ENCODE peak calls at places on chromosome 21, in five cellular contexts. One of them, this sample, is unnamed.

GRCh38 chr21:37845535-37845934 is 70.7 kb downstream of the KCNJ6 start:
- DNase-seq in COLO829: no peak
- DNase-seq in caudate nucleus: no peak
- DNase-seq in CD8-positive, alpha-beta memory T cell: no peak
- DNase-seq in COR-L47: peak
- DNase-seq in this sample: no peak

GRCh38 chr21:39645331-39645730 is 32.6 kb downstream of the B3GALT5 start:
- DNase-seq in caudate nucleus: no peak
- DNase-seq in COLO829: no peak
- DNase-seq in COR-L47: no peak
- DNase-seq in CD8-positive, alpha-beta memory T cell: no peak
- DNase-seq in this sample: no peak

GRCh38 chr21:45111703-45112102 is 37.3 kb downstream of the ADARB1 start:
- DNase-seq in CD8-positive, alpha-beta memory T cell: no peak
- DNase-seq in COR-L47: no peak
- DNase-seq in caudate nucleus: no peak
- DNase-seq in COLO829: no peak
- DNase-seq in this sample: no peak

GRCh38 chr21:34743831-34744230 is 75.0 kb downstream of the CLIC6 start:
- DNase-seq in CD8-positive, alpha-beta memory T cell: no peak
- DNase-seq in COR-L47: no peak
- DNase-seq in COLO829: no peak
- DNase-seq in caudate nucleus: no peak
- DNase-seq in this sample: no peak

GRCh38 chr21:38478782-38479181 is 19.5 kb downstream of the ERG start:
- DNase-seq in CD8-positive, alpha-beta memory T cell: no peak
- DNase-seq in COLO829: no peak
- DNase-seq in caudate nucleus: no peak
- DNase-seq in COR-L47: no peak
- DNase-seq in this sample: no peak

GRCh38 chr21:38315155-38315554 is 58.4 kb downstream of the KCNJ15 start:
- DNase-seq in COLO829: no peak
- DNase-seq in CD8-positive, alpha-beta memory T cell: no peak
- DNase-seq in COR-L47: no peak
- DNase-seq in caudate nucleus: no peak
- DNase-seq in this sample: no peak

GRCh38 chr21:39022901-39023693 is 160.2 kb downstream of the PSMG1 start:
- DNase-seq in CD8-positive, alpha-beta memory T cell: no peak
- DNase-seq in caudate nucleus: no peak
- DNase-seq in COLO829: no peak
- DNase-seq in COR-L47: peak
- DNase-seq in this sample: no peak

GRCh38 chr21:36479415-36480402 is at the start of gene CLDN14:
- DNase-seq in COLO829: no peak
- DNase-seq in caudate nucleus: no peak
- DNase-seq in CD8-positive, alpha-beta memory T cell: no peak
- DNase-seq in COR-L47: no peak
- DNase-seq in this sample: no peak

GRCh38 chr21:45935628-45936027 is 45.9 kb upstream of the COL6A1 start:
- DNase-seq in caudate nucleus: no peak
- DNase-seq in CD8-positive, alpha-beta memory T cell: no peak
- DNase-seq in COR-L47: no peak
- DNase-seq in COLO829: no peak
- DNase-seq in this sample: no peak

GRCh38 chr21:45532826-45533730 is 9.2 kb downstream of the SLC19A1 start:
- DNase-seq in CD8-positive, alpha-beta memory T cell: no peak
- DNase-seq in caudate nucleus: no peak
- DNase-seq in COLO829: no peak
- DNase-seq in COR-L47: no peak
- DNase-seq in this sample: no peak

GRCh38 chr21:41374867-41375533 is 13.2 kb downstream of the MX2 start:
- DNase-seq in COR-L47: no peak
- DNase-seq in CD8-positive, alpha-beta memory T cell: no peak
- DNase-seq in COLO829: no peak
- DNase-seq in caudate nucleus: no peak
- DNase-seq in this sample: no peak

GRCh38 chr21:46065215-46065992 is 32.5 kb upstream of the COL6A2 start:
- DNase-seq in CD8-positive, alpha-beta memory T cell: no peak
- DNase-seq in COR-L47: no peak
- DNase-seq in caudate nucleus: no peak
- DNase-seq in COLO829: no peak
- DNase-seq in this sample: no peak

GRCh38 chr21:38766987-38767722 is 38.6 kb upstream of the ETS2 start:
- DNase-seq in COR-L47: peak
- DNase-seq in caudate nucleus: no peak
- DNase-seq in CD8-positive, alpha-beta memory T cell: peak
- DNase-seq in COLO829: no peak
- DNase-seq in this sample: peak

GRCh38 chr21:44058981-44059380 is 46.9 kb downstream of the TRAPPC10 start:
- DNase-seq in COR-L47: no peak
- DNase-seq in caudate nucleus: no peak
- DNase-seq in COLO829: no peak
- DNase-seq in CD8-positive, alpha-beta memory T cell: no peak
- DNase-seq in this sample: no peak

GRCh38 chr21:33434770-33435360 is 31.7 kb downstream of the IFNGR2 start:
- DNase-seq in CD8-positive, alpha-beta memory T cell: no peak
- DNase-seq in COLO829: peak
- DNase-seq in caudate nucleus: no peak
- DNase-seq in COR-L47: no peak
- DNase-seq in this sample: no peak

GRCh38 chr21:42583992-42584641 is 69.3 kb upstream of the PDE9A start:
- DNase-seq in COLO829: no peak
- DNase-seq in COR-L47: no peak
- DNase-seq in CD8-positive, alpha-beta memory T cell: no peak
- DNase-seq in caudate nucleus: no peak
- DNase-seq in this sample: no peak

GRCh38 chr21:31730687-31731111 is 1.2 kb downstream of the SCAF4 start:
- DNase-seq in COLO829: peak
- DNase-seq in COR-L47: peak
- DNase-seq in caudate nucleus: no peak
- DNase-seq in CD8-positive, alpha-beta memory T cell: no peak
- DNase-seq in this sample: no peak

GRCh38 chr21:29145354-29145782 is 14.9 kb downstream of the MAP3K7CL start:
- DNase-seq in COLO829: peak
- DNase-seq in COR-L47: no peak
- DNase-seq in CD8-positive, alpha-beta memory T cell: no peak
- DNase-seq in caudate nucleus: no peak
- DNase-seq in this sample: no peak

GRCh38 chr21:39036581-39036980 is 146.7 kb downstream of the PSMG1 start:
- DNase-seq in CD8-positive, alpha-beta memory T cell: no peak
- DNase-seq in caudate nucleus: no peak
- DNase-seq in COLO829: no peak
- DNase-seq in COR-L47: no peak
- DNase-seq in this sample: no peak

GRCh38 chr21:36966066-36966845 is at the start of gene HLCS:
- DNase-seq in COLO829: peak
- DNase-seq in caudate nucleus: no peak
- DNase-seq in CD8-positive, alpha-beta memory T cell: peak
- DNase-seq in COR-L47: peak
- DNase-seq in this sample: peak

GRCh38 chr21:17911628-17912027 is 92.5 kb upstream of the C21orf91 start:
- DNase-seq in COR-L47: no peak
- DNase-seq in caudate nucleus: no peak
- DNase-seq in COLO829: no peak
- DNase-seq in CD8-positive, alpha-beta memory T cell: no peak
- DNase-seq in this sample: no peak

GRCh38 chr21:33026878-33027400 is 1.2 kb downstream of the OLIG2 start:
- DNase-seq in COR-L47: no peak
- DNase-seq in CD8-positive, alpha-beta memory T cell: no peak
- DNase-seq in caudate nucleus: no peak
- DNase-seq in COLO829: no peak
- DNase-seq in this sample: no peak

GRCh38 chr21:30168086-30168485 is 1.5 kb upstream of the CLDN17 start:
- DNase-seq in COLO829: peak
- DNase-seq in caudate nucleus: no peak
- DNase-seq in CD8-positive, alpha-beta memory T cell: no peak
- DNase-seq in COR-L47: no peak
- DNase-seq in this sample: no peak

GRCh38 chr21:45582128-45582527 is 39.9 kb upstream of the SLC19A1 start:
- DNase-seq in COR-L47: no peak
- DNase-seq in CD8-positive, alpha-beta memory T cell: no peak
- DNase-seq in caudate nucleus: no peak
- DNase-seq in COLO829: no peak
- DNase-seq in this sample: no peak

GRCh38 chr21:42392731-42393442 is 3.0 kb downstream of the TMPRSS3 start:
- DNase-seq in COR-L47: no peak
- DNase-seq in CD8-positive, alpha-beta memory T cell: no peak
- DNase-seq in caudate nucleus: no peak
- DNase-seq in COLO829: no peak
- DNase-seq in this sample: peak

GRCh38 chr21:45318556-45319341 is 31.1 kb upstream of the POFUT2 start:
- DNase-seq in COR-L47: no peak
- DNase-seq in COLO829: peak
- DNase-seq in caudate nucleus: no peak
- DNase-seq in CD8-positive, alpha-beta memory T cell: no peak
- DNase-seq in this sample: no peak

GRCh38 chr21:36388835-36389234 is 3.6 kb downstream of the CHAF1B start:
- DNase-seq in COR-L47: peak
- DNase-seq in caudate nucleus: no peak
- DNase-seq in COLO829: no peak
- DNase-seq in CD8-positive, alpha-beta memory T cell: no peak
- DNase-seq in this sample: no peak

GRCh38 chr21:29834617-29835016 is 105.2 kb downstream of the GRIK1 start:
- DNase-seq in CD8-positive, alpha-beta memory T cell: no peak
- DNase-seq in caudate nucleus: no peak
- DNase-seq in COLO829: no peak
- DNase-seq in COR-L47: no peak
- DNase-seq in this sample: no peak

GRCh38 chr21:41444703-41445464 is 18.8 kb downstream of the MX1 start:
- DNase-seq in caudate nucleus: no peak
- DNase-seq in CD8-positive, alpha-beta memory T cell: no peak
- DNase-seq in COR-L47: no peak
- DNase-seq in COLO829: no peak
- DNase-seq in this sample: no peak

GRCh38 chr21:33373451-33373850 is 29.8 kb upstream of the IFNGR2 start:
- DNase-seq in COR-L47: no peak
- DNase-seq in caudate nucleus: no peak
- DNase-seq in COLO829: no peak
- DNase-seq in CD8-positive, alpha-beta memory T cell: no peak
- DNase-seq in this sample: no peak

GRCh38 chr21:15627823-15628222 is 102.0 kb upstream of the USP25 start:
- DNase-seq in CD8-positive, alpha-beta memory T cell: no peak
- DNase-seq in COLO829: no peak
- DNase-seq in COR-L47: no peak
- DNase-seq in caudate nucleus: no peak
- DNase-seq in this sample: no peak

GRCh38 chr21:14243877-14244276 is 27.9 kb downstream of the RBM11 start:
- DNase-seq in caudate nucleus: no peak
- DNase-seq in COR-L47: no peak
- DNase-seq in CD8-positive, alpha-beta memory T cell: no peak
- DNase-seq in COLO829: peak
- DNase-seq in this sample: no peak

GRCh38 chr21:34530264-34530663 is 18.3 kb upstream of the KCNE1 start:
- DNase-seq in caudate nucleus: no peak
- DNase-seq in COR-L47: no peak
- DNase-seq in COLO829: no peak
- DNase-seq in CD8-positive, alpha-beta memory T cell: no peak
- DNase-seq in this sample: no peak

GRCh38 chr21:45634511-45635183 is 8.9 kb upstream of the PCBP3 start:
- DNase-seq in CD8-positive, alpha-beta memory T cell: no peak
- DNase-seq in caudate nucleus: no peak
- DNase-seq in COLO829: no peak
- DNase-seq in COR-L47: no peak
- DNase-seq in this sample: no peak

GRCh38 chr21:37164742-37165141 is 91.7 kb downstream of the TTC3 start:
- DNase-seq in COLO829: no peak
- DNase-seq in caudate nucleus: no peak
- DNase-seq in COR-L47: no peak
- DNase-seq in CD8-positive, alpha-beta memory T cell: no peak
- DNase-seq in this sample: no peak

GRCh38 chr21:45512626-45513002 is 29.6 kb downstream of the SLC19A1 start:
- DNase-seq in COR-L47: no peak
- DNase-seq in caudate nucleus: no peak
- DNase-seq in COLO829: no peak
- DNase-seq in CD8-positive, alpha-beta memory T cell: no peak
- DNase-seq in this sample: no peak

GRCh38 chr21:41507521-41508414 is at the start of gene TMPRSS2:
- DNase-seq in caudate nucleus: no peak
- DNase-seq in CD8-positive, alpha-beta memory T cell: no peak
- DNase-seq in COR-L47: no peak
- DNase-seq in COLO829: no peak
- DNase-seq in this sample: no peak

GRCh38 chr21:37257526-37257966 is 9.6 kb downstream of the VPS26C start:
- DNase-seq in COR-L47: peak
- DNase-seq in CD8-positive, alpha-beta memory T cell: peak
- DNase-seq in caudate nucleus: no peak
- DNase-seq in COLO829: no peak
- DNase-seq in this sample: peak

This sample was measured in naive thymus-derived CD4-positive, alpha-beta T cell.